ENCODE peak calls at places on chromosome 6, in ten cellular contexts. O is GM23248; N is adrenal gland; X is astrocyte; R is keratinocyte; M is CD4-positive, CD25-positive, alpha-beta regulatory T cell; D is Panc1; B is lung; Y is breast epithelium; H is GM23338. Z is an unnamed sample.

GRCh38 chr6:45759134-45759849 is 256.4 kb downstream of the CLIC5 start:
- DNase-seq in R (no peak), H (no peak), M (no peak), O (peak; percentile 31), X (no peak), N (no peak), D (no peak), Y (no peak), B (no peak), Z (no peak)

GRCh38 chr6:165906-166305 is 126.4 kb upstream of the DUSP22 start:
- DNase-seq in D (no peak), Y (no peak), M (no peak), O (no peak), H (no peak), R (no peak), X (no peak), B (no peak), N (no peak), Z (no peak)

GRCh38 chr6:28675600-28675999 is 149.9 kb downstream of the GPX5 start:
- DNase-seq in B (no peak), N (no peak), Y (no peak), M (no peak), R (no peak), H (no peak), D (no peak), X (no peak), O (no peak), Z (no peak)

GRCh38 chr6:49325901-49326300 is 137.2 kb downstream of the MMUT start:
- DNase-seq in X (peak; percentile 0), O (peak; percentile 11), M (no peak), R (no peak), H (no peak), D (no peak), Y (no peak), B (no peak), N (no peak), Z (no peak)

GRCh38 chr6:4130357-4130987 is 4.9 kb downstream of the ECI2 start:
- DNase-seq in D (no peak), M (no peak), R (no peak), N (peak; percentile 65), Y (no peak), H (no peak), B (peak; percentile 70), X (no peak), O (no peak), Z (no peak)

GRCh38 chr6:83615025-83615999 is 93.6 kb downstream of the SNAP91 start:
- DNase-seq in D (peak; percentile 12), H (peak; percentile 80), M (no peak), X (peak; percentile 21), Y (no peak), O (peak; percentile 65), B (no peak), N (no peak), R (no peak), Z (no peak)

GRCh38 chr6:137883400-137883888 is 16.4 kb downstream of the TNFAIP3 start:
- DNase-seq in Y (no peak), N (no peak), M (peak; percentile 53), O (no peak), H (no peak), R (no peak), X (no peak), B (no peak), D (no peak), Z (no peak)

GRCh38 chr6:20409427-20409971 is 7.8 kb downstream of the E2F3 start:
- DNase-seq in R (no peak), N (no peak), O (no peak), D (no peak), X (no peak), M (peak; percentile 8), H (no peak), Y (no peak), B (no peak), Z (no peak)

GRCh38 chr6:136069119-136069518 is 181.0 kb downstream of the MTFR2 start:
- DNase-seq in R (peak; percentile 23), N (no peak), B (no peak), H (no peak), O (peak; percentile 84), D (no peak), Y (no peak), X (peak; percentile 63), M (no peak), Z (no peak)

GRCh38 chr6:43933111-43933885 is 163.3 kb downstream of the VEGFA start:
- DNase-seq in N (no peak), X (peak; percentile 43), H (no peak), Y (no peak), B (no peak), D (no peak), M (no peak), O (no peak), R (no peak), Z (no peak)

GRCh38 chr6:32933661-32934085 is 7.2 kb downstream of the HLA-DMB start:
- DNase-seq in R (peak; percentile 21), O (peak; percentile 84), N (peak; percentile 88), H (peak; percentile 90), D (peak; percentile 48), B (peak; percentile 76), X (peak; percentile 43), M (peak; percentile 64), Y (peak; percentile 58), Z (peak; percentile 60)

GRCh38 chr6:110951986-110952794 is 6.3 kb upstream of the GTF3C6 start:
- DNase-seq in X (peak; percentile 32), O (peak; percentile 57), Y (no peak), M (no peak), N (no peak), H (no peak), B (no peak), D (peak; percentile 71), R (peak; percentile 60), Z (no peak)
- H3K4me1 ChIP-seq in X (peaks cover 6% of the 10 kb centered on the region), O (peaks cover 12% of the 10 kb centered on the region), Y (no peaks in the 10 kb centered on the region), M (no peaks in the 10 kb centered on the region), N (no peaks in the 10 kb centered on the region), H (no peaks in the 10 kb centered on the region), B (peaks cover 3% of the 10 kb centered on the region), D (peaks cover 7% of the 10 kb centered on the region), R (peaks cover 20% of the 10 kb centered on the region), Z (no peaks in the 10 kb centered on the region)

GRCh38 chr6:17280552-17281090 is 540 bp upstream of the RBM24 start:
- DNase-seq in Y (no peak), X (no peak), M (no peak), O (peak; percentile 61), R (no peak), N (no peak), B (peak; percentile 30), H (peak; percentile 74), D (no peak), Z (no peak)

GRCh38 chr6:17277256-17277655 is 3.9 kb upstream of the RBM24 start:
- DNase-seq in Y (no peak), M (no peak), D (no peak), R (no peak), O (peak; percentile 15), B (no peak), N (no peak), X (peak; percentile 33), H (no peak), Z (no peak)

GRCh38 chr6:17276766-17277165 is 4.4 kb upstream of the RBM24 start:
- DNase-seq in B (no peak), O (peak; percentile 60), Y (no peak), X (peak; percentile 42), N (no peak), H (no peak), R (no peak), M (no peak), D (no peak), Z (no peak)

GRCh38 chr6:17280138-17280537 is 1.0 kb upstream of the RBM24 start:
- DNase-seq in N (no peak), O (peak; percentile 2), X (no peak), M (no peak), D (no peak), H (no peak), R (no peak), B (no peak), Y (no peak), Z (no peak)

GRCh38 chr6:17278289-17279061 is 2.7 kb upstream of the RBM24 start:
- DNase-seq in Y (no peak), B (no peak), D (peak; percentile 74), R (no peak), M (no peak), N (no peak), O (peak; percentile 85), H (no peak), X (peak; percentile 74), Z (no peak)
- H3K4me3 ChIP-seq in Y (no peak overlapping the region), B (no peak overlapping the region), D (peak overlapping the region; percentile 89), R (peak overlapping the region; percentile 41), M (no peak overlapping the region), N (no peak overlapping the region), O (peak overlapping the region; percentile 42), H (no peak overlapping the region), X (peak overlapping the region; percentile 14), Z (no peak overlapping the region)

GRCh38 chr6:149474108-149474935 is 10.5 kb downstream of the ZC3H12D start:
- DNase-seq in X (no peak), B (no peak), R (no peak), H (no peak), N (no peak), O (no peak), M (no peak), D (no peak), Y (no peak), Z (no peak)
- H3K4me1 ChIP-seq in X (peaks cover 3% of the 10 kb centered on the region), B (no peaks in the 10 kb centered on the region), R (peaks cover 13% of the 10 kb centered on the region), H (peaks cover 6% of the 10 kb centered on the region), N (no peaks in the 10 kb centered on the region), O (no peaks in the 10 kb centered on the region), M (peaks cover 98% of the 10 kb centered on the region), D (no peaks in the 10 kb centered on the region), Y (no peaks in the 10 kb centered on the region), Z (peaks cover 58% of the 10 kb centered on the region)

GRCh38 chr6:16209539-16209938 is 28.8 kb upstream of the GMPR start:
- DNase-seq in D (no peak), M (no peak), H (no peak), X (no peak), R (no peak), N (no peak), Y (no peak), B (no peak), O (no peak), Z (no peak)

GRCh38 chr6:16204653-16205376 is 33.6 kb upstream of the GMPR start:
- DNase-seq in X (no peak), D (no peak), R (no peak), H (no peak), M (no peak), Y (no peak), O (no peak), N (no peak), B (no peak), Z (no peak)

GRCh38 chr6:16205377-16206144 is 32.8 kb upstream of the GMPR start:
- DNase-seq in N (no peak), Y (no peak), M (no peak), B (no peak), X (peak; percentile 96), O (peak; percentile 86), H (no peak), D (no peak), R (no peak), Z (no peak)

GRCh38 chr6:16208989-16209388 is 29.4 kb upstream of the GMPR start:
- DNase-seq in D (no peak), O (no peak), M (no peak), Y (no peak), X (no peak), N (no peak), H (no peak), B (no peak), R (no peak), Z (no peak)

DNA sequence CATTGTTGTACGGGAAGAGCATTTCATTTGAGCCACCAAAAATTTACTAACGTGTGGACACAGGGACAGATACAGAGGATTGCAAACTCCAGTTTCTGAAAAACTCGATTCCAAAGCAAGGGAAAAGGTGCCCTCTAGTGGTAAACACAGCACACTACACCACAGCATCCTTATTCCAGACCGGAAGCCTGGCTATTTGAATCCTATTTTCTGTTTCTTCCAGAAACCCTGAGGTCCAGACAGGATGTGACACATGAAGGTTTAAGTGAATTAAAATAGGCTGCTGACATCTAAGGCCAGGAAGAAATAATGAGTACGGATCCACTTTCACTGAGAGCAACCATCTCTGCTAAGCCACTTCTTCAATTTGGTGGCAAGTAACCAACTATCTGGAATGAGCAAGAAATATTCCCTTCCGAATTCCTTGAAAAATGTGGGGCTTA is 31.8 kb upstream of the GMPR start:
- DNase-seq in X (peak; percentile 78), H (peak; percentile 83), N (peak; percentile 81), Y (peak; percentile 64), O (peak; percentile 86), D (peak; percentile 75), M (peak; percentile 49), R (no peak), B (peak; percentile 48), Z (no peak)
- H3K4me3 ChIP-seq in X (no peak overlapping the region), H (no peak overlapping the region), N (no peak overlapping the region), Y (no peak overlapping the region), O (no peak overlapping the region), D (no peak overlapping the region), M (no peak overlapping the region), R (no peak overlapping the region), B (no peak overlapping the region), Z (no peak overlapping the region)

Z was measured in effector memory CD4-positive, alpha-beta T cell.